ENCODE peak calls at places on chromosomes 2 and 18, in seven cellular contexts. H is tibial nerve, X is transverse colon, R is sigmoid colon, M is body of pancreas, Z is stomach, Q is esophagus squamous epithelium. A is an unnamed sample.

GRCh38 chr2:142131016-142131714 is at the start of gene LRP1B:
- DNase-seq in Z (no peak), Q (no peak), M (peak), H (no peak), R (peak), X (no peak), A (no peak)

GRCh38 chr2:24492283-24493272 is 1.5 kb downstream of the NCOA1 start:
- DNase-seq in Z (no peak), Q (no peak), X (peak), M (peak), R (no peak), H (no peak), A (peak)

GRCh38 chr18:54240629-54241107 is 16.2 kb upstream of the MBD2 start:
- DNase-seq in Z (no peak), R (no peak), X (no peak), Q (no peak), H (no peak), M (peak), A (peak)

GRCh38 chr2:151302286-151302878 is 12.9 kb upstream of the NMI start:
- DNase-seq in X (no peak), Q (no peak), R (no peak), H (no peak), Z (no peak), M (no peak), A (no peak)

GRCh38 chr2:42926438-42927333 is 134.3 kb upstream of the HAAO start:
- DNase-seq in Q (no peak), M (peak), H (no peak), R (no peak), Z (peak), X (peak), A (no peak)

GRCh38 chr2:182447843-182448242 is 21.0 kb upstream of the PDE1A start:
- DNase-seq in Z (no peak), H (no peak), X (no peak), R (no peak), Q (no peak), M (no peak), A (no peak)

GRCh38 chr2:219045937-219046550 is 4.7 kb upstream of the CFAP65 start:
- DNase-seq in X (no peak), H (no peak), Z (no peak), Q (no peak), M (peak), R (no peak), A (no peak)

GRCh38 chr2:99488587-99488998 is 1.2 kb downstream of the REV1 start:
- DNase-seq in R (no peak), H (no peak), M (no peak), Q (no peak), Z (no peak), X (peak), A (no peak)

GRCh38 chr2:80381666-80382065 is 77.1 kb upstream of the LRRTM1 start:
- DNase-seq in M (no peak), H (no peak), Q (no peak), X (no peak), Z (no peak), R (no peak), A (no peak)

GRCh38 chr2:8590940-8591339 is 90.9 kb upstream of the ID2 start:
- DNase-seq in R (no peak), Q (no peak), X (no peak), Z (no peak), H (no peak), M (no peak), A (no peak)

GRCh38 chr2:158619496-158619895 is 162.7 kb downstream of the PKP4 start:
- DNase-seq in M (peak), R (no peak), H (no peak), X (no peak), Z (peak), Q (no peak), A (no peak)

GRCh38 chr2:85602476-85603234 is at the start of gene TMEM150A:
- DNase-seq in R (peak), Z (peak), X (peak), M (peak), H (peak), Q (peak), A (peak)
- TF ChIP-seq POLR2A in R (peak), Z (no peak), X (peak), M (peak), H (peak), Q (no peak), A (peak)

GRCh38 chr2:69437751-69438154 is 518 bp upstream of the NFU1 start:
- DNase-seq in Q (no peak), M (peak), H (peak), R (peak), X (peak), Z (peak), A (peak)

GRCh38 chr2:69436937-69437750 is at the start of gene NFU1:
- DNase-seq in M (peak), Q (peak), H (peak), Z (peak), X (peak), R (peak), A (peak)

GRCh38 chr2:69434753-69435152 is 2.5 kb downstream of the NFU1 start:
- DNase-seq in M (no peak), X (no peak), R (no peak), H (no peak), Z (no peak), Q (no peak), A (no peak)

GRCh38 chr2:69436594-69436936 is 670 bp downstream of the NFU1 start:
- DNase-seq in R (no peak), X (no peak), M (no peak), H (no peak), Z (no peak), Q (no peak), A (no peak)

GRCh38 chr2:69438580-69438979 is 1.3 kb upstream of the NFU1 start:
- DNase-seq in H (no peak), M (no peak), Z (no peak), R (no peak), X (no peak), Q (no peak), A (no peak)
- H3K27ac ChIP-seq in H (peak), M (no peak), Z (peak), R (peak), X (peak), Q (peak), A (peak)

GRCh38 chr2:96859338-96859649 is 1.5 kb upstream of the ANKRD39 start:
- DNase-seq in M (no peak), H (no peak), Z (no peak), R (peak), X (no peak), Q (no peak), A (no peak)
- TF ChIP-seq POLR2A in M (no peak), H (no peak), Z (no peak), R (no peak), X (no peak), Q (no peak), A (no peak)

DNA sequence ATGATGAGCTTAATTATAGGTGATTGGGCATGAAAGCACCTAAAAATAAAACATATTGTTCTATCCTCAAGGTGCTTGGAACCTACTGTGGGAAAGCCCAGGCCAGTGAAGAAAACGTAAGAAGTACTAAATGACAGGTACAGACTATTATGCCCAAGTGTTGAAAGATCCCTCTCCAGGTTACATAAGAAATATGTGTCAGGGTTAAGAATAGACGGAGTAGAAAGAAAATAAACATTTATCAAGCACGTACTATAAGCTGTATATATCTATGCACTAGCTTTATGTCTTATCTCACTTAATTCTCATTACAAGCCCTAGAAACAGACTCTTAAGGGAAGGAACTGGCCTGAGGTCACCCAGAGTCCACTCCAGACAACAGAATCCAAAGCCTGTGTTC is 156.6 kb downstream of the IRS1 start:
- DNase-seq in Z (no peak), Q (no peak), X (no peak), H (no peak), R (no peak), M (no peak), A (no peak)
- H3K27ac ChIP-seq in Z (no peak), Q (no peak), X (no peak), H (no peak), R (no peak), M (no peak), A (no peak)